ENCODE peak calls at places on chromosomes 12 and 14, in ten cellular contexts. J is psoas muscle, G is adrenal gland, K is left ventricle myocardium inferior, N is HCT116, Y is Peyer's patch, I is AG10803, T is WERI-Rb-1, E is heart right ventricle, S is brain microvascular endothelial cell. M is an unnamed sample.

GRCh38 chr12:128853321-128854197 is at the start of gene GLT1D1:
- DNase-seq in J (no peak), G (no peak), K (no peak), N (no peak), Y (no peak), I (no peak), T (no peak), E (no peak), S (no peak), M (peak; percentile 45)

GRCh38 chr14:103716091-103716801 is 636 bp downstream of the ZFYVE21 start:
- DNase-seq in J (peak; percentile 52), G (peak; percentile 45), K (no peak), N (no peak), Y (no peak), I (peak; percentile 29), T (peak; percentile 27), E (peak; percentile 53), S (no peak), M (peak; percentile 50)

GRCh38 chr14:54699087-54699530 is 132.2 kb downstream of the SAMD4A start:
- DNase-seq in J (peak; percentile 52), G (peak; percentile 46), K (peak; percentile 56), N (no peak), Y (no peak), I (peak; percentile 66), T (peak; percentile 64), E (peak; percentile 39), S (no peak), M (no peak)

GRCh38 chr14:70045296-70045695 is 143.5 kb downstream of the SLC8A3 start:
- DNase-seq in J (no peak), G (no peak), K (no peak), N (no peak), Y (no peak), I (peak; percentile 4), T (no peak), E (no peak), S (no peak), M (no peak)

GRCh38 chr14:91339076-91339475 is 78.5 kb downstream of the CCDC88C start:
- DNase-seq in J (no peak), G (no peak), K (no peak), N (no peak), Y (no peak), I (no peak), T (no peak), E (no peak), S (no peak), M (no peak)

GRCh38 chr12:131687346-131688125 is 23.4 kb upstream of the SFSWAP start:
- DNase-seq in J (no peak), G (no peak), K (no peak), N (no peak), Y (no peak), I (no peak), T (no peak), E (no peak), S (no peak), M (no peak)

GRCh38 chr12:104750061-104750460 is 208.0 kb downstream of the SLC41A2 start:
- DNase-seq in J (no peak), G (no peak), K (no peak), N (no peak), Y (peak; percentile 54), I (peak; percentile 79), T (no peak), E (no peak), S (peak; percentile 61), M (peak; percentile 57)

GRCh38 chr14:58821421-58821820 is 183.7 kb downstream of the DACT1 start:
- DNase-seq in J (no peak), G (no peak), K (no peak), N (peak; percentile 8), Y (no peak), I (no peak), T (no peak), E (no peak), S (no peak), M (no peak)

GRCh38 chr12:80936353-80936641 is 1.4 kb downstream of the LIN7A start:
- DNase-seq in J (no peak), G (peak; percentile 10), K (no peak), N (no peak), Y (no peak), I (no peak), T (no peak), E (peak; percentile 31), S (no peak), M (no peak)

GRCh38 chr12:26723379-26724308 is 109.3 kb downstream of the ITPR2 start:
- DNase-seq in J (no peak), G (peak; percentile 17), K (no peak), N (no peak), Y (no peak), I (peak; percentile 58), T (no peak), E (no peak), S (peak; percentile 57), M (no peak)

GRCh38 chr12:88519802-88520435 is 60.4 kb downstream of the KITLG start:
- DNase-seq in J (no peak), G (no peak), K (no peak), N (no peak), Y (no peak), I (no peak), T (no peak), E (no peak), S (no peak), M (no peak)

GRCh38 chr12:857611-858010 is 91.9 kb downstream of the RAD52 start:
- DNase-seq in J (peak; percentile 64), G (peak; percentile 58), K (no peak), N (no peak), Y (no peak), I (peak; percentile 77), T (no peak), E (no peak), S (peak; percentile 73), M (no peak)

GRCh38 chr12:124097681-124098080 is 124.7 kb downstream of the ZNF664 start:
- DNase-seq in J (no peak), G (no peak), K (no peak), N (no peak), Y (no peak), I (peak; percentile 5), T (no peak), E (no peak), S (no peak), M (no peak)

GRCh38 chr12:62715086-62715786 is 219.7 kb downstream of the PPM1H start:
- DNase-seq in J (no peak), G (peak; percentile 11), K (peak; percentile 28), N (no peak), Y (no peak), I (no peak), T (no peak), E (no peak), S (no peak), M (no peak)

GRCh38 chr12:9902539-9903228 is 21.4 kb downstream of the KLRF2 start:
- DNase-seq in J (no peak), G (no peak), K (no peak), N (no peak), Y (no peak), I (no peak), T (no peak), E (no peak), S (no peak), M (no peak)

GRCh38 chr14:96589577-96589976 is 87.4 kb downstream of the PAPOLA start:
- DNase-seq in J (no peak), G (no peak), K (no peak), N (no peak), Y (no peak), I (no peak), T (no peak), E (no peak), S (no peak), M (no peak)

DNA sequence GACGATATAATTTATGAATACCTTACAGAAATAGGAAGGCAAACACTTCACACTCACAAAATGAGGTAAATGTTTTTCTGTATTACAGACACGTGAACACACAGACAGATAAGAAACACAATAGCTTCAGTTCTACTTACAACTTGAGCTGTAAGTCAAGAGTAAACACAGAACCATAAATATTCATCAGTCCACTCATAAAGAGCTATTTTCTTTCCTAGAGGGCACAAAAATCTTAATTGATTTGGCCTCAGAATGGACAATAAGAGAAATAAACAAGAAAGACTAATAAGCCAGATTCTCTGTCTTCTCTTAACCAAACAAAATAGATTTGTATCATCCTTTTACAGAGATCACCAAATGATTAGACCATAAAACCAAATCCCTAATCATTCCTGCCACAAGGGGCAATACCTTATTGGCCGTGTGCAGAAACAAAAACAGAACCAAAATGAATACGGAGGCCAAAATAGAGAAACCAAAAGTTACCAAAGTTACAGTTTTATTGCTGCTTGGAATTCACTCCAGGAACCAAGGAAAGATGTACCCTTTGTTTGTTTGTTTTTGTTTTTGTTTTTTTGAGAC is 38.1 kb upstream of the GARIN2 start:
- DNase-seq in J (no peak), G (no peak), K (no peak), N (no peak), Y (no peak), I (peak; percentile 14), T (no peak), E (no peak), S (no peak), M (no peak)
- TF ChIP-seq CTCF in J (no peak), G (peak; percentile 29), K (peak; percentile 18), N (peak; percentile 50), Y (no peak), I (peak; percentile 47), T (no peak), E (no peak), S (peak; percentile 33), M (no peak)

DNA sequence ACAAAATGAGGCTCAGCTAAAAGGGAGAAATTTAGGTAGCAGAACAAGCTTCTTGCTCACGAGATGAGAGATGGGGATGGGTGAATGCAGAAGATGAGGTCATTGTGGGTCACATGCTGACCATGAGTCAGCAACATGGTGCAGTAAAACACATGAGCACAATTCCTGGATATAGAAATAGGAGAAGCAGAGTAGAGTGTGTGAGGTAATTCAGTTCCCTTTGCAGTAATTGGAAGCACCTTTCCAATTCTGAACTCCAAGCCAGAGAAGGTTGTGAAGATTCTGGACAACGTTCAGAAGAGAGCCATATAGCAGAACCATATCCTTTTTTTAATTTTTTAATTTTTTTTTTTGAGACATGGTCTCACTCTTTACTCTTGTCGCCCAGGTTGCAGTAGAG is 62.0 kb upstream of the LMNTD1 start:
- DNase-seq in J (no peak), G (peak; percentile 46), K (no peak), N (no peak), Y (no peak), I (peak; percentile 78), T (no peak), E (no peak), S (peak; percentile 81), M (no peak)
- TF ChIP-seq CTCF in J (no peak), G (no peak), K (no peak), N (no peak), Y (no peak), I (no peak), T (no peak), E (no peak), S (no peak), M (no peak)

DNA sequence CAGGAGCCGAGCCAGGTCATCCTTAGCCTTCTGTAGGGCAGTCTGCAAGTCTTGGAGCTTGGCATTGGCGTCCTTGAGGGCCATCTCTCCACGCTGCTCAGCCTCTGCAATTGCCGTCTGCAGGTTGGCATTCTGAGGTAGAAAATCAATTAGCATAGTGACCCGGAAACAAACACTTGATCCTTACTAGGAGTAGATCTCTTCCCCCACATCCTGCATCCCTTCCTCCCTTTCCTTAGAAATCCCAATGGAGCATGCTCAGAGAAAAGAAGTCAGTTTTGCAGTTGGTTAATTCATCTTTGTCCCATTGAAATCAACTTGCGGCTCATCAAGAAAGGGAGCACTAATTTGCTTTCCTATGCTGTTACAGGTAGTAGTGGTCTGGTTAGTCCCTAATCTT is 6.1 kb downstream of the KRT76 start:
- DNase-seq in J (no peak), G (no peak), K (no peak), N (no peak), Y (no peak), I (no peak), T (no peak), E (no peak), S (no peak), M (no peak)
- TF ChIP-seq CTCF in J (no peak), G (no peak), K (no peak), N (no peak), Y (no peak), I (no peak), T (no peak), E (no peak), S (no peak), M (no peak)

GRCh38 chr12:58741226-58741625 is 179.1 kb downstream of the LRIG3 start:
- DNase-seq in J (no peak), G (no peak), K (no peak), N (no peak), Y (no peak), I (no peak), T (no peak), E (no peak), S (no peak), M (no peak)
- TF ChIP-seq CTCF in J (no peak), G (no peak), K (no peak), N (no peak), Y (no peak), I (no peak), T (no peak), E (no peak), S (no peak), M (no peak)

M was measured in GM10248.